ENCODE peak calls at places on chromosomes 13 and 19, in four cellular contexts. F is T-helper 17 cell, O is dorsolateral prefrontal cortex, Z is AG04450. L is an unnamed sample.

GRCh38 chr19:12766051-12766521 is 9.3 kb downstream of the HOOK2 start:
- DNase-seq in F (peak; percentile 61), O (peak; percentile 69), Z (peak; percentile 45), L (no peak)

GRCh38 chr13:113551081-113552000 is 33.2 kb upstream of the TFDP1 start:
- DNase-seq in F (no peak), O (no peak), Z (no peak), L (no peak)

GRCh38 chr19:14107581-14108461 is 9.7 kb downstream of the PRKACA start:
- DNase-seq in F (no peak), O (no peak), Z (no peak), L (no peak)

GRCh38 chr19:7159105-7159933 is 89.8 kb downstream of the ZNF557 start:
- DNase-seq in F (no peak), O (peak; percentile 65), Z (peak; percentile 65), L (peak; percentile 87)

GRCh38 chr19:18999896-19000620 is 33.3 kb downstream of the SUGP2 start:
- DNase-seq in F (no peak), O (no peak), Z (no peak), L (no peak)

GRCh38 chr19:29375429-29376093 is 150.2 kb upstream of the VSTM2B start:
- DNase-seq in F (no peak), O (no peak), Z (no peak), L (no peak)

GRCh38 chr13:107124129-107124718 is 556.3 kb upstream of the ARGLU1 start:
- DNase-seq in F (no peak), O (no peak), Z (no peak), L (no peak)

GRCh38 chr13:52850396-52851152 is 2.1 kb upstream of the PCDH8 start:
- DNase-seq in F (no peak), O (peak; percentile 64), Z (no peak), L (no peak)

GRCh38 chr19:43432866-43433673 is 18.4 kb downstream of the TEX101 start:
- DNase-seq in F (peak; percentile 56), O (no peak), Z (no peak), L (no peak)

GRCh38 chr19:14758816-14759215 is 19.5 kb downstream of the ADGRE2 start:
- DNase-seq in F (no peak), O (no peak), Z (no peak), L (no peak)

GRCh38 chr13:47945738-47946137 is 55.3 kb downstream of the SUCLA2 start:
- DNase-seq in F (no peak), O (no peak), Z (peak; percentile 8), L (no peak)

GRCh38 chr19:46351241-46352041 is 4.6 kb downstream of the PPP5C start:
- DNase-seq in F (no peak), O (no peak), Z (no peak), L (no peak)

GRCh38 chr13:30158774-30159445 is 148.4 kb downstream of the KATNAL1 start:
- DNase-seq in F (no peak), O (no peak), Z (peak; percentile 33), L (peak; percentile 63)

GRCh38 chr19:35768082-35768421 is 7.3 kb upstream of the ARHGAP33 start:
- DNase-seq in F (no peak), O (no peak), Z (no peak), L (no peak)

L was measured in GM04503.